ENCODE peak calls at places on chromosomes 5 and 9, in six cellular contexts. One of them, this sample, is unnamed.

GRCh38 chr9:131390990-131391389 is 2.9 kb upstream of the PRRC2B start:
- DNase-seq in H7: no peak
- DNase-seq in T-helper 1 cell: no peak
- DNase-seq in neuronal stem cell: no peak
- DNase-seq in adipocyte: no peak
- DNase-seq in left lung: no peak
- DNase-seq in this sample: no peak

GRCh38 chr9:72262063-72262462 is 102.9 kb downstream of the ZFAND5 start:
- DNase-seq in adipocyte: no peak
- DNase-seq in neuronal stem cell: no peak
- DNase-seq in left lung: no peak
- DNase-seq in T-helper 1 cell: no peak
- DNase-seq in H7: no peak
- DNase-seq in this sample: no peak

GRCh38 chr5:126884269-126884819 is 107.4 kb downstream of the LMNB1 start:
- DNase-seq in neuronal stem cell: no peak
- DNase-seq in T-helper 1 cell: no peak
- DNase-seq in adipocyte: peak
- DNase-seq in H7: no peak
- DNase-seq in left lung: no peak
- DNase-seq in this sample: no peak

GRCh38 chr5:68924490-68925145 is 169.2 kb upstream of the SLC30A5 start:
- DNase-seq in T-helper 1 cell: no peak
- DNase-seq in neuronal stem cell: no peak
- DNase-seq in left lung: no peak
- DNase-seq in H7: no peak
- DNase-seq in adipocyte: peak
- DNase-seq in this sample: no peak

GRCh38 chr5:1315709-1316587 is 21.1 kb upstream of the TERT start:
- DNase-seq in T-helper 1 cell: peak
- DNase-seq in left lung: peak
- DNase-seq in H7: peak
- DNase-seq in neuronal stem cell: no peak
- DNase-seq in adipocyte: no peak
- DNase-seq in this sample: no peak

GRCh38 chr9:21121595-21122251 is 19.9 kb downstream of the IFNW1 start:
- DNase-seq in H7: no peak
- DNase-seq in T-helper 1 cell: no peak
- DNase-seq in adipocyte: no peak
- DNase-seq in left lung: no peak
- DNase-seq in neuronal stem cell: no peak
- DNase-seq in this sample: no peak

GRCh38 chr9:119365291-119366027 is 3.8 kb downstream of the BRINP1 start:
- DNase-seq in neuronal stem cell: peak
- DNase-seq in left lung: no peak
- DNase-seq in H7: peak
- DNase-seq in adipocyte: peak
- DNase-seq in T-helper 1 cell: no peak
- DNase-seq in this sample: peak

GRCh38 chr9:124255222-124255621 is 2.5 kb upstream of the NEK6 start:
- DNase-seq in neuronal stem cell: no peak
- DNase-seq in left lung: no peak
- DNase-seq in adipocyte: no peak
- DNase-seq in T-helper 1 cell: no peak
- DNase-seq in H7: peak
- DNase-seq in this sample: no peak